ENCODE peak calls at places on chromosomes 5 and 9, in four cellular contexts. One of them, this sample, is unnamed.
A peak's percentile ranks its signal among the peaks of the same experiment; 100 is the strongest.

GRCh38 chr5:167261309-167262100 is 1029.9 kb upstream of the WWC1 start:
- DNase-seq in adrenal gland: peak; percentile 3
- DNase-seq in cardiac muscle cell: no peak
- DNase-seq in tibial artery: no peak
- DNase-seq in this sample: no peak

GRCh38 chr5:136036991-136037705 is 8.4 kb downstream of the TGFBI start:
- DNase-seq in cardiac muscle cell: no peak
- DNase-seq in tibial artery: peak; percentile 44
- DNase-seq in adrenal gland: no peak
- DNase-seq in this sample: peak; percentile 43

GRCh38 chr9:114364528-114365041 is 23.2 kb downstream of the AKNA start:
- DNase-seq in tibial artery: no peak
- DNase-seq in adrenal gland: no peak
- DNase-seq in cardiac muscle cell: no peak
- DNase-seq in this sample: no peak

GRCh38 chr9:120941046-120941770 is 14.6 kb upstream of the TRAF1 start:
- DNase-seq in adrenal gland: no peak
- DNase-seq in tibial artery: no peak
- DNase-seq in cardiac muscle cell: no peak
- DNase-seq in this sample: no peak

GRCh38 chr9:121560921-121561320 is 61.3 kb upstream of the GGTA1 start:
- DNase-seq in tibial artery: no peak
- DNase-seq in cardiac muscle cell: no peak
- DNase-seq in adrenal gland: no peak
- DNase-seq in this sample: no peak

GRCh38 chr9:135065804-135066203 is 21.7 kb upstream of the OLFM1 start:
- DNase-seq in cardiac muscle cell: no peak
- DNase-seq in tibial artery: no peak
- DNase-seq in adrenal gland: no peak
- DNase-seq in this sample: no peak

GRCh38 chr9:27548055-27548741 is 18.6 kb upstream of the MOB3B start:
- DNase-seq in adrenal gland: no peak
- DNase-seq in cardiac muscle cell: peak; percentile 63
- DNase-seq in tibial artery: no peak
- DNase-seq in this sample: no peak

GRCh38 chr9:94740191-94740874 is 13.8 kb downstream of the AOPEP start:
- DNase-seq in adrenal gland: no peak
- DNase-seq in tibial artery: no peak
- DNase-seq in cardiac muscle cell: no peak
- DNase-seq in this sample: no peak

GRCh38 chr9:129627556-129628492 is 1.9 kb downstream of the NTMT1 start:
- DNase-seq in adrenal gland: peak; percentile 72
- DNase-seq in cardiac muscle cell: no peak
- DNase-seq in tibial artery: no peak
- DNase-seq in this sample: no peak

GRCh38 chr5:124074500-124074899 is 562.5 kb downstream of the CSNK1G3 start:
- DNase-seq in adrenal gland: no peak
- DNase-seq in tibial artery: no peak
- DNase-seq in cardiac muscle cell: no peak
- DNase-seq in this sample: no peak

GRCh38 chr9:116190997-116191396 is 37.4 kb downstream of the PAPPA start:
- DNase-seq in tibial artery: no peak
- DNase-seq in adrenal gland: no peak
- DNase-seq in cardiac muscle cell: no peak
- DNase-seq in this sample: no peak

GRCh38 chr5:9468070-9468388 is 77.8 kb downstream of the SEMA5A start:
- DNase-seq in cardiac muscle cell: no peak
- DNase-seq in tibial artery: no peak
- DNase-seq in adrenal gland: no peak
- DNase-seq in this sample: no peak

GRCh38 chr5:77561965-77562364 is 69.8 kb upstream of the WDR41 start:
- DNase-seq in adrenal gland: no peak
- DNase-seq in cardiac muscle cell: peak; percentile 3
- DNase-seq in tibial artery: no peak
- DNase-seq in this sample: no peak

GRCh38 chr5:167152561-167152960 is 1138.9 kb upstream of the WWC1 start:
- DNase-seq in adrenal gland: no peak
- DNase-seq in tibial artery: no peak
- DNase-seq in cardiac muscle cell: no peak
- DNase-seq in this sample: no peak

GRCh38 chr9:21836437-21837161 is 34.2 kb downstream of the MTAP start:
- DNase-seq in adrenal gland: peak; percentile 63
- DNase-seq in tibial artery: no peak
- DNase-seq in cardiac muscle cell: no peak
- DNase-seq in this sample: no peak

GRCh38 chr9:109482391-109482916 is 15.7 kb downstream of the PTPN3 start:
- DNase-seq in tibial artery: no peak
- DNase-seq in adrenal gland: no peak
- DNase-seq in cardiac muscle cell: no peak
- DNase-seq in this sample: no peak
- H3K4me1 ChIP-seq in tibial artery: peaks cover 36% of the 10 kb centered on the region
- H3K4me1 ChIP-seq in adrenal gland: no peaks in the 10 kb centered on the region
- H3K4me1 ChIP-seq in cardiac muscle cell: peaks cover 3% of the 10 kb centered on the region
- H3K4me1 ChIP-seq in this sample: no peaks in the 10 kb centered on the region

GRCh38 chr5:1184481-1184880 is 16.9 kb upstream of the SLC6A19 start:
- DNase-seq in cardiac muscle cell: no peak
- DNase-seq in tibial artery: no peak
- DNase-seq in adrenal gland: no peak
- DNase-seq in this sample: no peak

GRCh38 chr5:1182633-1183423 is 18.6 kb upstream of the SLC6A19 start:
- DNase-seq in tibial artery: peak; percentile 5
- DNase-seq in cardiac muscle cell: peak; percentile 63
- DNase-seq in adrenal gland: no peak
- DNase-seq in this sample: no peak

GRCh38 chr5:1185038-1185651 is 16.2 kb upstream of the SLC6A19 start:
- DNase-seq in tibial artery: no peak
- DNase-seq in adrenal gland: no peak
- DNase-seq in cardiac muscle cell: no peak
- DNase-seq in this sample: no peak

GRCh38 chr5:1183424-1184162 is 17.8 kb upstream of the SLC6A19 start:
- DNase-seq in adrenal gland: no peak
- DNase-seq in cardiac muscle cell: no peak
- DNase-seq in tibial artery: no peak
- DNase-seq in this sample: peak; percentile 34

DNA sequence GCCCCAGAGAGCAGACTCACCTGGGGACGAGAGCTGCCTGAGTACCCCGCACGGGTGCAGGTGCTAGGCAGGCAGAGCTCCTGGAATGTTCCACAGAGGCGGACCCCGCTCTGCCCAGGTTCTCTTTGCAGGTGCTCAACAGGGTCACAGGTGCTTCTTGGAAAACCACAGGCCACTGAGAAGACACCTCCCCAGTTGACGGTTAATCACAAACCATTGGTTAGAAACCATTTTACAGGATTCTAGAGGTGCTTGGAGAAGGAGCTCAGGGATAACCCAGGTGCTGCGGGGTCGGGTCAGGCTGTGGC is 17.3 kb upstream of the SLC6A19 start:
- DNase-seq in adrenal gland: no peak
- DNase-seq in tibial artery: no peak
- DNase-seq in cardiac muscle cell: no peak
- DNase-seq in this sample: no peak
- H3K27ac ChIP-seq in adrenal gland: no peak overlapping the region
- H3K27ac ChIP-seq in tibial artery: no peak overlapping the region
- H3K27ac ChIP-seq in cardiac muscle cell: peak overlapping the region; percentile 94
- H3K27ac ChIP-seq in this sample: no peak overlapping the region

DNA sequence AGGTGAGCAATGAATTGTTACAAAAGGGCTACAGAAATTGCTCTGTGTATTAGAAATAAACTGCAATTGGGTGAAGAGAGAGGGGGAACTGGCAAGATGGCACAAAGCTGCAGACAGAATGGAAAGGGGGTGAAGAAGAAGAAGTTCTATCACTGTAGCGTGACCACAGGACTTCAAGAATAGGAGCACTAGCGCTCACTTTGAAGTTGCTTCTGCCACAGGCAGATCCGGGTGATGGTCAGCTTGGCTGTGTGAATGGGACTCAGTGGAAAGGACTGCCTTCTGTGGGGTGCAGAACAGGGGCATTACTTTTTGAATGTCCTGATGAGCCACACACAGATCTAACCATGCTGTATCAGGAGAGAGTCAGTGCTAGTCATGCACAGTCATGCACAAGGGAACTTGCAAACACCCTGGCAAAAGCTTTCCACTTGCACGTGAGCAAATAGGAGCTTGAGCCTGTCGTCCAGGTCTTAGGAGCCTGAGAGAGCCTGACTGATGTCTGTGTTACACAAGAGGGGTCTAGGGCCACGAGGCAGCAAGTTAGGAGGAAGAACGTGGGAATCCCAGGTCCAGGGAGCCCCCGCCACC is 16.3 kb downstream of the IL5 start:
- DNase-seq in cardiac muscle cell: no peak
- DNase-seq in tibial artery: no peak
- DNase-seq in adrenal gland: no peak
- DNase-seq in this sample: no peak
- H3K4me3 ChIP-seq in cardiac muscle cell: no peak overlapping the region
- H3K4me3 ChIP-seq in tibial artery: no peak overlapping the region
- H3K4me3 ChIP-seq in adrenal gland: no peak overlapping the region
- H3K4me3 ChIP-seq in this sample: no peak overlapping the region

GRCh38 chr9:127968717-127969383 is 11.9 kb downstream of the EEIG1 start:
- DNase-seq in tibial artery: peak; percentile 70
- DNase-seq in adrenal gland: peak; percentile 91
- DNase-seq in cardiac muscle cell: no peak
- DNase-seq in this sample: peak; percentile 84
- H3K4me1 ChIP-seq in tibial artery: peaks cover 100% of the 10 kb centered on the region
- H3K4me1 ChIP-seq in adrenal gland: peaks cover 91% of the 10 kb centered on the region
- H3K4me1 ChIP-seq in cardiac muscle cell: peaks cover 55% of the 10 kb centered on the region
- H3K4me1 ChIP-seq in this sample: peaks cover 84% of the 10 kb centered on the region

This sample was measured in heart left ventricle.